ENCODE peak calls at places on chromosomes 11 and 22, in eight cellular contexts. D is NCI-H1694 treated with DMSO at 0.1 percent for 48 hours; W is stimulated activated naive B cell treated with anti-CD40 and anti-IgM and Interleukin-4, amounts not matched to agents 10 μg/mL and 1 μg/mL and 100 μg/mL, for 72 hours; S is germinal center; B is tibial nerve; L is aorta; P is SIG-M5; C is SHP77. I is an unnamed sample.

GRCh38 chr11:79610678-79611077 is 169.8 kb upstream of the TENM4 start:
- DNase-seq in D (no peak), W (no peak), S (no peak), B (no peak), L (no peak), P (no peak), C (no peak), I (no peak)

GRCh38 chr11:111730031-111730430 is 36.2 kb downstream of the PPP2R1B start:
- DNase-seq in D (no peak), W (no peak), S (no peak), B (no peak), L (no peak), P (no peak), C (no peak), I (peak; percentile 59)

GRCh38 chr11:112042161-112042960 is 17.2 kb downstream of the DLAT start:
- DNase-seq in D (no peak), W (no peak), S (no peak), B (no peak), L (no peak), P (no peak), C (no peak), I (peak; percentile 67)

GRCh38 chr22:49966041-49966715 is 5.6 kb downstream of the PIM3 start:
- DNase-seq in D (no peak), W (no peak), S (no peak), B (no peak), L (peak; percentile 72), P (no peak), C (no peak), I (no peak)

GRCh38 chr11:123302751-123303195 is 107.7 kb upstream of the CLMP start:
- DNase-seq in D (no peak), W (peak; percentile 34), S (peak; percentile 11), B (no peak), L (no peak), P (no peak), C (no peak), I (no peak)

GRCh38 chr11:2860636-2861035 is 24.9 kb downstream of the CDKN1C start:
- DNase-seq in D (no peak), W (peak; percentile 51), S (no peak), B (no peak), L (no peak), P (no peak), C (no peak), I (no peak)

GRCh38 chr11:35359321-35360058 is 59.9 kb downstream of the SLC1A2 start:
- DNase-seq in D (peak; percentile 8), W (no peak), S (no peak), B (peak; percentile 35), L (no peak), P (no peak), C (no peak), I (no peak)

GRCh38 chr11:88709567-88709966 is 356.2 kb downstream of the GRM5 start:
- DNase-seq in D (no peak), W (no peak), S (no peak), B (no peak), L (no peak), P (no peak), C (no peak), I (peak; percentile 15)

GRCh38 chr22:26656896-26657851 is at the start of gene MIAT:
- DNase-seq in D (no peak), W (peak; percentile 29), S (peak; percentile 63), B (no peak), L (no peak), P (no peak), C (peak; percentile 55), I (no peak)

GRCh38 chr22:40385041-40385782 is 14.8 kb downstream of the SGSM3 start:
- DNase-seq in D (no peak), W (no peak), S (peak; percentile 73), B (no peak), L (no peak), P (no peak), C (no peak), I (no peak)

GRCh38 chr11:116721983-116722382 is 50.8 kb downstream of the BUD13 start:
- DNase-seq in D (no peak), W (no peak), S (no peak), B (no peak), L (no peak), P (no peak), C (no peak), I (no peak)

GRCh38 chr22:20509344-20510047 is 2.1 kb downstream of the MED15 start:
- DNase-seq in D (no peak), W (peak; percentile 22), S (peak; percentile 59), B (peak; percentile 79), L (peak; percentile 82), P (peak; percentile 77), C (no peak), I (peak; percentile 91)

GRCh38 chr22:39283312-39284141 is 35.9 kb downstream of the RPL3 start:
- DNase-seq in D (no peak), W (no peak), S (no peak), B (peak; percentile 35), L (peak; percentile 84), P (no peak), C (no peak), I (peak; percentile 91)

GRCh38 chr22:31337178-31337577 is 9.0 kb downstream of the PATZ1 start:
- DNase-seq in D (no peak), W (no peak), S (no peak), B (no peak), L (peak; percentile 67), P (no peak), C (no peak), I (no peak)

GRCh38 chr22:47152938-47153337 is 390.5 kb downstream of the TBC1D22A start:
- DNase-seq in D (no peak), W (no peak), S (no peak), B (no peak), L (no peak), P (no peak), C (no peak), I (no peak)

GRCh38 chr11:3091846-3092602 is 34.8 kb upstream of the CARS1 start:
- DNase-seq in D (no peak), W (peak; percentile 54), S (peak; percentile 89), B (peak; percentile 61), L (peak; percentile 89), P (no peak), C (peak; percentile 24), I (peak; percentile 59)

GRCh38 chr11:95585071-95585751 is 204.4 kb downstream of the FAM76B start:
- DNase-seq in D (no peak), W (no peak), S (no peak), B (no peak), L (no peak), P (no peak), C (no peak), I (no peak)

GRCh38 chr22:43391306-43391705 is 20.5 kb upstream of the MPPED1 start:
- DNase-seq in D (no peak), W (no peak), S (no peak), B (no peak), L (no peak), P (no peak), C (no peak), I (no peak)

GRCh38 chr11:116640641-116641402 is 132.0 kb downstream of the BUD13 start:
- DNase-seq in D (no peak), W (no peak), S (no peak), B (no peak), L (no peak), P (no peak), C (no peak), I (no peak)

GRCh38 chr11:114291381-114291780 is 4.8 kb upstream of the NNMT start:
- DNase-seq in D (no peak), W (no peak), S (no peak), B (no peak), L (no peak), P (no peak), C (no peak), I (peak; percentile 53)

GRCh38 chr22:31344369-31345330 is 1.5 kb downstream of the PATZ1 start:
- DNase-seq in D (no peak), W (peak; percentile 57), S (peak; percentile 62), B (peak; percentile 51), L (peak; percentile 80), P (no peak), C (no peak), I (peak; percentile 60)

GRCh38 chr11:64686466-64687175 is 36.4 kb downstream of the NRXN2 start:
- DNase-seq in D (no peak), W (no peak), S (no peak), B (no peak), L (no peak), P (no peak), C (no peak), I (no peak)

GRCh38 chr22:25475554-25476022 is 88.9 kb upstream of the GRK3 start:
- DNase-seq in D (no peak), W (no peak), S (no peak), B (no peak), L (no peak), P (no peak), C (peak; percentile 68), I (peak; percentile 89)

GRCh38 chr11:2794419-2794795 is 91.2 kb downstream of the CDKN1C start:
- DNase-seq in D (no peak), W (no peak), S (no peak), B (no peak), L (peak; percentile 70), P (no peak), C (no peak), I (no peak)

GRCh38 chr11:8722156-8722555 is 39.6 kb downstream of the RPL27A start:
- DNase-seq in D (no peak), W (no peak), S (no peak), B (no peak), L (no peak), P (no peak), C (no peak), I (no peak)

GRCh38 chr11:1559103-1559951 is 12.7 kb downstream of the DUSP8 start:
- DNase-seq in D (no peak), W (no peak), S (no peak), B (peak; percentile 52), L (peak; percentile 98), P (no peak), C (no peak), I (no peak)

GRCh38 chr22:23520875-23521441 is 59.1 kb downstream of the IGLL1 start:
- DNase-seq in D (no peak), W (no peak), S (no peak), B (peak; percentile 41), L (no peak), P (no peak), C (no peak), I (no peak)

GRCh38 chr11:61512435-61512834 is 3.9 kb downstream of the LRRC10B start:
- DNase-seq in D (no peak), W (no peak), S (no peak), B (no peak), L (no peak), P (no peak), C (no peak), I (no peak)

I was measured in endothelial cell of umbilical vein.